ENCODE peak calls at places on chromosomes 2 and 18, in eight cellular contexts. X, P, H, W, I, G, S and Q are unnamed samples.

GRCh38 chr2:7278984-7279383 is 361.8 kb downstream of the RNF144A start:
- DNase-seq in X (no peak), P (no peak), H (no peak), W (no peak), I (no peak), G (no peak), S (no peak), Q (no peak)

GRCh38 chr2:201466050-201466660 is 14.6 kb downstream of the STRADB start:
- DNase-seq in X (peak; percentile 89), P (peak; percentile 43), H (peak; percentile 51), W (no peak), I (no peak), G (no peak), S (no peak), Q (no peak)

GRCh38 chr2:9665903-9666302 is 35.1 kb upstream of the YWHAQ start:
- DNase-seq in X (peak; percentile 92), P (no peak), H (peak; percentile 72), W (no peak), I (no peak), G (no peak), S (no peak), Q (no peak)

GRCh38 chr2:121919803-121920202 is 164.4 kb downstream of the TSN start:
- DNase-seq in X (no peak), P (no peak), H (no peak), W (no peak), I (no peak), G (no peak), S (no peak), Q (no peak)

GRCh38 chr18:3623769-3624545 is 174.0 kb downstream of the TGIF1 start:
- DNase-seq in X (peak; percentile 95), P (peak; percentile 79), H (peak; percentile 95), W (peak; percentile 78), I (no peak), G (no peak), S (no peak), Q (peak; percentile 88)

GRCh38 chr2:217222511-217222910 is 362.6 kb upstream of the TNP1 start:
- DNase-seq in X (no peak), P (no peak), H (no peak), W (no peak), I (peak; percentile 90), G (no peak), S (peak; percentile 27), Q (no peak)

GRCh38 chr18:54612237-54612636 is 21.2 kb downstream of the DYNAP start:
- DNase-seq in X (peak; percentile 10), P (peak; percentile 55), H (peak; percentile 49), W (no peak), I (no peak), G (no peak), S (no peak), Q (peak; percentile 28)

GRCh38 chr2:240707791-240708190 is 16.1 kb downstream of the AQP12A start:
- DNase-seq in X (no peak), P (no peak), H (no peak), W (no peak), I (no peak), G (no peak), S (no peak), Q (no peak)

GRCh38 chr18:36496022-36496421 is 198.5 kb downstream of the FHOD3 start:
- DNase-seq in X (no peak), P (no peak), H (no peak), W (no peak), I (peak; percentile 66), G (no peak), S (no peak), Q (no peak)

GRCh38 chr2:188984680-188985079 is 10.5 kb downstream of the COL3A1 start:
- DNase-seq in X (peak; percentile 89), P (no peak), H (peak; percentile 23), W (no peak), I (no peak), G (no peak), S (no peak), Q (no peak)

GRCh38 chr2:188984126-188984525 is 10.0 kb downstream of the COL3A1 start:
- DNase-seq in X (peak; percentile 76), P (no peak), H (peak; percentile 48), W (no peak), I (no peak), G (no peak), S (no peak), Q (no peak)

GRCh38 chr2:188979730-188980123 is 5.6 kb downstream of the COL3A1 start:
- DNase-seq in X (no peak), P (no peak), H (no peak), W (no peak), I (no peak), G (no peak), S (no peak), Q (no peak)

GRCh38 chr2:188986839-188987238 is 12.7 kb downstream of the COL3A1 start:
- DNase-seq in X (peak; percentile 33), P (no peak), H (no peak), W (no peak), I (no peak), G (no peak), S (no peak), Q (no peak)

GRCh38 chr2:188983427-188984101 is 9.4 kb downstream of the COL3A1 start:
- DNase-seq in X (peak; percentile 72), P (no peak), H (peak; percentile 52), W (no peak), I (peak; percentile 16), G (no peak), S (no peak), Q (no peak)
- TF ChIP-seq CTCF in X (peak; percentile 60), P (no peak), H (peak; percentile 43), W (peak; percentile 43), I (peak; percentile 27), G (peak; percentile 30), S (peak; percentile 8), Q (no peak)

GRCh38 chr2:137925599-137925998 is 38.7 kb upstream of the HNMT start:
- DNase-seq in X (no peak), P (no peak), H (no peak), W (no peak), I (no peak), G (no peak), S (no peak), Q (no peak)

GRCh38 chr2:137927846-137928245 is 36.4 kb upstream of the HNMT start:
- DNase-seq in X (no peak), P (no peak), H (no peak), W (no peak), I (no peak), G (no peak), S (no peak), Q (no peak)

GRCh38 chr2:137928547-137929503 is 35.4 kb upstream of the HNMT start:
- DNase-seq in X (peak; percentile 15), P (no peak), H (no peak), W (no peak), I (no peak), G (no peak), S (no peak), Q (no peak)

GRCh38 chr2:137921062-137921461 is 43.2 kb upstream of the HNMT start:
- DNase-seq in X (no peak), P (no peak), H (no peak), W (no peak), I (no peak), G (no peak), S (no peak), Q (no peak)

GRCh38 chr2:137924019-137924418 is 40.3 kb upstream of the HNMT start:
- DNase-seq in X (no peak), P (no peak), H (no peak), W (no peak), I (peak; percentile 15), G (no peak), S (no peak), Q (no peak)
- TF ChIP-seq CTCF in X (no peak), P (no peak), H (no peak), W (no peak), I (no peak), G (no peak), S (no peak), Q (no peak)

GRCh38 chr2:69062307-69062706 is 49.3 kb downstream of the ANTXR1 start:
- DNase-seq in X (no peak), P (peak; percentile 37), H (no peak), W (no peak), I (no peak), G (no peak), S (no peak), Q (no peak)

GRCh38 chr2:69057660-69058059 is 44.7 kb downstream of the ANTXR1 start:
- DNase-seq in X (no peak), P (no peak), H (no peak), W (no peak), I (no peak), G (no peak), S (no peak), Q (no peak)

GRCh38 chr2:69060938-69061501 is 48.0 kb downstream of the ANTXR1 start:
- DNase-seq in X (peak; percentile 44), P (no peak), H (no peak), W (no peak), I (no peak), G (no peak), S (no peak), Q (no peak)

GRCh38 chr2:69059731-69060290 is 46.8 kb downstream of the ANTXR1 start:
- DNase-seq in X (peak; percentile 34), P (no peak), H (no peak), W (no peak), I (no peak), G (no peak), S (no peak), Q (no peak)

DNA sequence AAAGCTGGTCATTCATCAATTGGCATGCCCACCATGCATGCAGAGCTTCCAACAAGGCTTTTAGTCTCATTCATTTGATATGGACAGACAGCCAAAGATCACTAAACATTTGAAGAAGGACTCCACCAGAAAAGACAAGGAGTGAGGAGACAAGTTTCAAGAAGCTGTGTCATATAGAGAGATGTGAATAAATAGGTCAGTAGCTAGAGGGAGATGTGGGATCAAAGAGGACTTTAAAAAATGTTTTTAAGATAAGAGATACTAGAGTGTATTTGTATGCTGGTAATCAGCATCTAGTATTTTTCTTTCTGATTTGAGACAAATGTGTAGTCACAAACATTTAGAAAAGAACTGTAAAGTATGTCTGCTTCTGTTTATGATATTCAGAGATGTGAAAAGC is 48.5 kb downstream of the ANTXR1 start:
- DNase-seq in X (peak; percentile 43), P (no peak), H (no peak), W (no peak), I (no peak), G (no peak), S (no peak), Q (no peak)
- TF ChIP-seq CTCF in X (no peak), P (no peak), H (no peak), W (peak; percentile 11), I (no peak), G (no peak), S (no peak), Q (no peak)

GRCh38 chr2:185202928-185203327 is 535.7 kb upstream of the FSIP2 start:
- DNase-seq in X (no peak), P (no peak), H (no peak), W (no peak), I (no peak), G (no peak), S (no peak), Q (no peak)

GRCh38 chr2:185202416-185202815 is 536.2 kb upstream of the FSIP2 start:
- DNase-seq in X (no peak), P (no peak), H (no peak), W (no peak), I (no peak), G (no peak), S (no peak), Q (no peak)

DNA sequence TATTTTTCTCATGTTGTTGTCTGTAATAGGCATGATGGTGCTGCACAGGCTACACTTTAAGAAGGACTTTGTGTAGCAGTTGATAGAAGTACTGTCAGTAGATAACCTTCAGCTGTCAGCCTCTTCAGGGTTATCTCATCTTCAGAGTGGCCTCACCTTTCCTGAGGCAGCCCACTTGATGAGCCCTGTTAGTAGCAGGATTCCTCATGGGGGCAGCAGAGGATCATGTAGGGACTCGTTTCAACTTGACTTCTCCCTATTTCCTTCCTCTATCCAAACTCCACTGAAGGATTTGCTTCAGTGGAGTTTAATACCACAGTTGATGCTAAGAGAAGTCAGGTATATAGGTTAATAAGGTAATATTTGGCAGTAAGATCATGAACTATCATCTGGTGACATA is 530.3 kb upstream of the FSIP2 start:
- DNase-seq in X (no peak), P (peak; percentile 43), H (peak; percentile 73), W (no peak), I (peak; percentile 27), G (no peak), S (no peak), Q (peak; percentile 73)
- TF ChIP-seq CTCF in X (no peak), P (peak; percentile 73), H (peak; percentile 50), W (peak; percentile 50), I (peak; percentile 37), G (peak; percentile 59), S (peak; percentile 4), Q (peak; percentile 60)